ENCODE peak calls at places on chromosomes 11 and 22, in nine cellular contexts. One of them, this sample, is unnamed.

GRCh38 chr22:24067587-24068376 is 56.7 kb downstream of the CABIN1 start:
- DNase-seq in neural crest cell: no peak
- DNase-seq in stimulated activated CD8-positive, alpha-beta memory T cell treated with anti-CD3 and anti-CD28 coated beads, Interleukin-15, amount 100 ng/mL, for 4 hours: no peak
- DNase-seq in T-helper 9 cell: no peak
- DNase-seq in lower lobe of right lung: no peak
- DNase-seq in heart left ventricle: no peak
- DNase-seq in GM10248: no peak
- DNase-seq in naive thymus-derived CD8-positive, alpha-beta T cell: no peak
- DNase-seq in AG09309: no peak
- DNase-seq in this sample: no peak

GRCh38 chr22:23514317-23515038 is 65.6 kb downstream of the IGLL1 start:
- DNase-seq in neural crest cell: no peak
- DNase-seq in stimulated activated CD8-positive, alpha-beta memory T cell treated with anti-CD3 and anti-CD28 coated beads, Interleukin-15, amount 100 ng/mL, for 4 hours: no peak
- DNase-seq in T-helper 9 cell: no peak
- DNase-seq in lower lobe of right lung: no peak
- DNase-seq in heart left ventricle: no peak
- DNase-seq in GM10248: no peak
- DNase-seq in naive thymus-derived CD8-positive, alpha-beta T cell: no peak
- DNase-seq in AG09309: no peak
- DNase-seq in this sample: no peak

GRCh38 chr11:62064221-62064620 is 59.6 kb upstream of the INCENP start:
- DNase-seq in neural crest cell: no peak
- DNase-seq in stimulated activated CD8-positive, alpha-beta memory T cell treated with anti-CD3 and anti-CD28 coated beads, Interleukin-15, amount 100 ng/mL, for 4 hours: no peak
- DNase-seq in T-helper 9 cell: no peak
- DNase-seq in lower lobe of right lung: no peak
- DNase-seq in heart left ventricle: no peak
- DNase-seq in GM10248: no peak
- DNase-seq in naive thymus-derived CD8-positive, alpha-beta T cell: no peak
- DNase-seq in AG09309: no peak
- DNase-seq in this sample: no peak

GRCh38 chr11:70186936-70187335 is 16.2 kb upstream of the FADD start:
- DNase-seq in neural crest cell: no peak
- DNase-seq in stimulated activated CD8-positive, alpha-beta memory T cell treated with anti-CD3 and anti-CD28 coated beads, Interleukin-15, amount 100 ng/mL, for 4 hours: no peak
- DNase-seq in T-helper 9 cell: no peak
- DNase-seq in lower lobe of right lung: no peak
- DNase-seq in heart left ventricle: no peak
- DNase-seq in GM10248: no peak
- DNase-seq in naive thymus-derived CD8-positive, alpha-beta T cell: no peak
- DNase-seq in AG09309: no peak
- DNase-seq in this sample: no peak

GRCh38 chr11:11640152-11640551 is 18.3 kb upstream of the GALNT18 start:
- DNase-seq in neural crest cell: no peak
- DNase-seq in stimulated activated CD8-positive, alpha-beta memory T cell treated with anti-CD3 and anti-CD28 coated beads, Interleukin-15, amount 100 ng/mL, for 4 hours: no peak
- DNase-seq in T-helper 9 cell: no peak
- DNase-seq in lower lobe of right lung: no peak
- DNase-seq in heart left ventricle: no peak
- DNase-seq in GM10248: no peak
- DNase-seq in naive thymus-derived CD8-positive, alpha-beta T cell: no peak
- DNase-seq in AG09309: no peak
- DNase-seq in this sample: no peak

GRCh38 chr22:42369250-42370041 is 62.8 kb downstream of the NFAM1 start:
- DNase-seq in neural crest cell: peak
- DNase-seq in stimulated activated CD8-positive, alpha-beta memory T cell treated with anti-CD3 and anti-CD28 coated beads, Interleukin-15, amount 100 ng/mL, for 4 hours: peak
- DNase-seq in T-helper 9 cell: peak
- DNase-seq in lower lobe of right lung: peak
- DNase-seq in heart left ventricle: peak
- DNase-seq in GM10248: peak
- DNase-seq in naive thymus-derived CD8-positive, alpha-beta T cell: peak
- DNase-seq in AG09309: peak
- DNase-seq in this sample: peak

GRCh38 chr22:47816121-47816915 is 1053.9 kb downstream of the TBC1D22A start:
- DNase-seq in neural crest cell: no peak
- DNase-seq in stimulated activated CD8-positive, alpha-beta memory T cell treated with anti-CD3 and anti-CD28 coated beads, Interleukin-15, amount 100 ng/mL, for 4 hours: no peak
- DNase-seq in T-helper 9 cell: no peak
- DNase-seq in lower lobe of right lung: no peak
- DNase-seq in heart left ventricle: no peak
- DNase-seq in GM10248: no peak
- DNase-seq in naive thymus-derived CD8-positive, alpha-beta T cell: no peak
- DNase-seq in AG09309: no peak
- DNase-seq in this sample: no peak

GRCh38 chr11:63877658-63878241 is 38.8 kb downstream of the MARK2 start:
- DNase-seq in neural crest cell: no peak
- DNase-seq in stimulated activated CD8-positive, alpha-beta memory T cell treated with anti-CD3 and anti-CD28 coated beads, Interleukin-15, amount 100 ng/mL, for 4 hours: no peak
- DNase-seq in T-helper 9 cell: no peak
- DNase-seq in lower lobe of right lung: no peak
- DNase-seq in heart left ventricle: no peak
- DNase-seq in GM10248: no peak
- DNase-seq in naive thymus-derived CD8-positive, alpha-beta T cell: no peak
- DNase-seq in AG09309: no peak
- DNase-seq in this sample: no peak